ENCODE peak calls at places on chromosomes 16 and 17, in seven cellular contexts. D is RWPE1; O is CD8-positive, alpha-beta memory T cell; S is A549; J is CD8-positive, alpha-beta T cell; V is H9; G is brain microvascular endothelial cell. X is an unnamed sample.

GRCh38 chr16:51146256-51146924 is 4.7 kb downstream of the SALL1 start:
- DNase-seq in D (no peak), O (no peak), S (no peak), J (no peak), V (no peak), G (no peak), X (no peak)

GRCh38 chr17:2212328-2212981 is 91.1 kb downstream of the SMG6 start:
- DNase-seq in D (no peak), O (no peak), S (no peak), J (no peak), V (no peak), G (no peak), X (no peak)

GRCh38 chr16:26795184-26795583 is 271.5 kb upstream of the C16orf82 start:
- DNase-seq in D (no peak), O (no peak), S (no peak), J (no peak), V (peak), G (no peak), X (no peak)

GRCh38 chr16:9248162-9248561 is 156.7 kb downstream of the HAPSTR1 start:
- DNase-seq in D (no peak), O (no peak), S (no peak), J (no peak), V (peak), G (no peak), X (no peak)

GRCh38 chr17:62807812-62808575 is at the start of gene MARCHF10:
- DNase-seq in D (peak), O (peak), S (no peak), J (peak), V (peak), G (no peak), X (peak)

GRCh38 chr16:83781-84615 is 6.0 kb downstream of the MPG start:
- DNase-seq in D (no peak), O (no peak), S (no peak), J (no peak), V (no peak), G (no peak), X (no peak)

GRCh38 chr16:57266531-57267268 is 17.8 kb downstream of the PLLP start:
- DNase-seq in D (peak), O (peak), S (no peak), J (peak), V (no peak), G (no peak), X (peak)

GRCh38 chr17:2056221-2057129 is 1.6 kb downstream of the HIC1 start:
- DNase-seq in D (no peak), O (peak), S (no peak), J (peak), V (peak), G (peak), X (peak)

GRCh38 chr16:68216240-68216639 is 19.7 kb downstream of the ESRP2 start:
- DNase-seq in D (no peak), O (no peak), S (no peak), J (no peak), V (no peak), G (no peak), X (no peak)

GRCh38 chr17:42067371-42068180 is 17.2 kb upstream of the C17orf113 start:
- DNase-seq in D (peak), O (peak), S (peak), J (peak), V (peak), G (peak), X (peak)

GRCh38 chr16:24758373-24758772 is 28.9 kb downstream of the TNRC6A start:
- DNase-seq in D (no peak), O (no peak), S (no peak), J (no peak), V (no peak), G (peak), X (no peak)

GRCh38 chr17:77755410-77755963 is 203.0 kb upstream of the TNRC6C start:
- DNase-seq in D (no peak), O (no peak), S (no peak), J (no peak), V (no peak), G (no peak), X (no peak)

GRCh38 chr17:56867948-56868376 is 34.0 kb downstream of the DGKE start:
- DNase-seq in D (no peak), O (no peak), S (no peak), J (no peak), V (no peak), G (no peak), X (no peak)

GRCh38 chr16:64711026-64711425 is 410.8 kb downstream of the CDH11 start:
- DNase-seq in D (no peak), O (no peak), S (no peak), J (no peak), V (no peak), G (peak), X (no peak)

GRCh38 chr17:35315283-35315682 is 58.1 kb downstream of the SLFN11 start:
- DNase-seq in D (peak), O (no peak), S (peak), J (no peak), V (no peak), G (peak), X (no peak)

GRCh38 chr17:32907583-32907982 is 20.4 kb upstream of the TMEM98 start:
- DNase-seq in D (no peak), O (no peak), S (no peak), J (no peak), V (peak), G (no peak), X (no peak)

GRCh38 chr17:57993471-57994365 is 5.7 kb upstream of the VEZF1 start:
- DNase-seq in D (no peak), O (no peak), S (no peak), J (no peak), V (no peak), G (no peak), X (no peak)

GRCh38 chr16:53714080-53715050 is 10.4 kb downstream of the FTO start:
- DNase-seq in D (no peak), O (no peak), S (no peak), J (no peak), V (no peak), G (no peak), X (no peak)

GRCh38 chr16:19235886-19236285 is 49.6 kb upstream of the CLEC19A start:
- DNase-seq in D (no peak), O (no peak), S (no peak), J (no peak), V (no peak), G (no peak), X (no peak)

GRCh38 chr17:83193336-83194188 is 114.2 kb downstream of the METRNL start:
- DNase-seq in D (no peak), O (no peak), S (no peak), J (no peak), V (no peak), G (no peak), X (no peak)

GRCh38 chr16:12149971-12150370 is 173.4 kb downstream of the SNX29 start:
- DNase-seq in D (no peak), O (no peak), S (no peak), J (no peak), V (no peak), G (no peak), X (no peak)

GRCh38 chr17:14206891-14207290 is 29.8 kb downstream of the CDRT15 start:
- DNase-seq in D (no peak), O (no peak), S (no peak), J (no peak), V (peak), G (no peak), X (no peak)

GRCh38 chr17:14207791-14208190 is 28.9 kb downstream of the CDRT15 start:
- DNase-seq in D (no peak), O (no peak), S (no peak), J (no peak), V (no peak), G (no peak), X (no peak)

GRCh38 chr17:14204546-14204945 is 32.1 kb downstream of the CDRT15 start:
- DNase-seq in D (no peak), O (no peak), S (no peak), J (no peak), V (no peak), G (no peak), X (no peak)

GRCh38 chr17:14205380-14205779 is 31.3 kb downstream of the CDRT15 start:
- DNase-seq in D (no peak), O (no peak), S (no peak), J (no peak), V (no peak), G (no peak), X (no peak)

GRCh38 chr17:14205992-14206461 is 30.6 kb downstream of the CDRT15 start:
- DNase-seq in D (peak), O (no peak), S (no peak), J (peak), V (peak), G (no peak), X (no peak)
- H3K27ac ChIP-seq in D (peak), O (no peak), S (no peak), J (no peak), V (no peak), G (no peak), X (no peak)

GRCh38 chr17:49001671-49002070 is 4.5 kb downstream of the IGF2BP1 start:
- DNase-seq in D (no peak), O (no peak), S (no peak), J (no peak), V (no peak), G (no peak), X (no peak)
- H3K27ac ChIP-seq in D (no peak), O (peak), S (peak), J (no peak), V (no peak), G (peak), X (no peak)

DNA sequence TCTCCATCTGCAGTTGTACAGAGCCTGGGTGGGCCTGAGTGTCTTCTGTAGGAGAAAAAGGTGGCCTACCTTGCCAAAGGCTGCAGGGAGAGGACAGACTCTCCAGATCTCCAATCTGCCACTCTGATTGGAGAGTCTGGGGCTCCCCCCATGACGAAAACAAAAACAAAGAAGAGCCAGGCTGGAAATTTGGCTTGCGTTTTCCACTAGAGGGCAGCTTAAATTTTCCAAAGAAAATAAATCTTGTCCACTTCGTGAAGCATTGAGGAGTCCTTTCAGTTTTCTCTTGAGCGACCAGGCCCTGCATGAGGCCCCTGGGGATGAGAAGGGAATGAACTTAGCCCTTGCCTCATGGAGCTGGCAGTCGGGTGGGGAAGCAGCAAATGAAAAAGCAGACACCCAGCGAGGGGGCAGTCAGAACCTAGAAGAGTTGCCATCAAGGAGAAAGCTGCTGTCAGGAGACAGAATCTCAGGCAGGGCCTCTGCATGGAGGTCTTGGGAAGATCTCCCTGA is 8.2 kb upstream of the SHCBP1 start:
- DNase-seq in D (peak), O (no peak), S (peak), J (no peak), V (peak), G (peak), X (no peak)
- H3K27ac ChIP-seq in D (no peak), O (no peak), S (no peak), J (no peak), V (no peak), G (no peak), X (no peak)

GRCh38 chr16:84597518-84598390 is 20.1 kb downstream of the COTL1 start:
- DNase-seq in D (no peak), O (peak), S (no peak), J (peak), V (no peak), G (no peak), X (no peak)
- H3K27ac ChIP-seq in D (peak), O (peak), S (no peak), J (peak), V (no peak), G (peak), X (peak)

DNA sequence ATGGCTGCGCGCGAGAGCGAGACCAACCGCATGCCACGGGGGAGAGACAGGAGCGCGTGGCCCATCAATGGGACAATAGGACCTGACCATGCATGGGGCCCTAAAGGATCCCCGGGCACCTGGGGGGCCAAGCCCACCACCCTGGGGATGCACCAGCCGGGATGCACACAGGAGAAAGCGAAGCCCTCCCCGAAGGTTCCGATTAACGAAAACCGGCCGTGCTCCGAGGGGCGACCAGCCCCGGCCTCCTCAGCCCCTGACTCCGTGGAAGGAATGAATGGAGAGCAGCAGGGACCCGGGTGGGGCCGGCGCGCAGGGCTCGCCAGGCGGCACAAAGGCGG is 488 bp downstream of the JPT1 start:
- DNase-seq in D (no peak), O (peak), S (peak), J (no peak), V (no peak), G (no peak), X (no peak)
- H3K27ac ChIP-seq in D (peak), O (peak), S (peak), J (peak), V (no peak), G (peak), X (peak)

GRCh38 chr16:89359296-89360147 is 130.8 kb downstream of the ANKRD11 start:
- DNase-seq in D (no peak), O (no peak), S (no peak), J (no peak), V (no peak), G (no peak), X (no peak)
- H3K27ac ChIP-seq in D (peak), O (no peak), S (no peak), J (no peak), V (no peak), G (no peak), X (peak)

DNA sequence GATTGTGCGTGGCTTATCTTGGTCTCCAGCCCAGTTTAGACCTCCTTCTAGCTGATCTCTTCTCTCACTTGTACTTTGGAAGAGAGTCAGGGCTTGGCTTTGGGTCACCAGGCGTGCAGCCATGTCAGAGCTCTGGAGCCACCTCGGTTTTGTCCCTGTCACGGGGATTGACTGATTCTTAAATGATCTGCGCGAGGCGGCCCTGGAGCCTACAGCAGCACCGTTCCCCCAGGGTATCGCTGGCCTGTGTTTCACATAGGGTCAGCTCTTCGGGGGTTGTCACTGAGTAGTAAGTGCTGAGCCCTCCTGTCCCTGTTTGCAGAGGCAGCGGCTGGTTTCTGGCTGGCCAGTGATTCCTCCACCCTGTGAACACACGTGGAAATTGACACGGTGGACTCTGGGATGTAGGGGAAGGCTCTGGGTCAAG is 209.8 kb upstream of the CHMP6 start:
- DNase-seq in D (no peak), O (no peak), S (no peak), J (no peak), V (peak), G (no peak), X (no peak)
- H3K27ac ChIP-seq in D (no peak), O (no peak), S (no peak), J (no peak), V (no peak), G (peak), X (peak)

GRCh38 chr17:8818047-8818446 is 18.9 kb upstream of the MFSD6L start:
- DNase-seq in D (no peak), O (no peak), S (no peak), J (no peak), V (peak), G (no peak), X (no peak)
- H3K27ac ChIP-seq in D (no peak), O (no peak), S (no peak), J (no peak), V (no peak), G (no peak), X (no peak)

GRCh38 chr16:89300311-89300975 is 82.9 kb downstream of the ZNF778 start:
- DNase-seq in D (no peak), O (no peak), S (peak), J (no peak), V (no peak), G (no peak), X (no peak)
- H3K27ac ChIP-seq in D (peak), O (no peak), S (peak), J (no peak), V (no peak), G (peak), X (no peak)

X was measured in naive thymus-derived CD4-positive, alpha-beta T cell.